ENCODE peak calls at places on chromosome 7, in six cellular contexts. W is IMR-90, R is H9, D is mesenchymal stem cell, O is H1, F is trophoblast cell. V is an unnamed sample.

GRCh38 chr7:146865696-146866095 is 749.1 kb downstream of the CNTNAP2 start:
- DNase-seq in O (no peak), R (no peak), W (no peak), F (no peak), D (no peak), V (no peak)

GRCh38 chr7:84195295-84196006 is 862 bp upstream of the SEMA3A start:
- DNase-seq in W (no peak), D (peak; percentile 52), R (no peak), O (no peak), F (no peak), V (no peak)

GRCh38 chr7:86733783-86734182 is 90.1 kb downstream of the GRM3 start:
- DNase-seq in D (peak; percentile 10), R (no peak), W (peak; percentile 0), F (peak; percentile 3), O (no peak), V (no peak)

GRCh38 chr7:84611391-84611790 is 416.8 kb upstream of the SEMA3A start:
- DNase-seq in O (no peak), D (no peak), F (no peak), W (no peak), R (no peak), V (no peak)

GRCh38 chr7:35551682-35552081 is 143.3 kb downstream of the HERPUD2 start:
- DNase-seq in F (no peak), R (peak; percentile 41), D (no peak), O (no peak), W (no peak), V (no peak)

GRCh38 chr7:43208189-43208588 is 95.7 kb downstream of the HECW1 start:
- DNase-seq in D (no peak), W (no peak), R (no peak), F (no peak), O (no peak), V (no peak)

GRCh38 chr7:2510909-2511768 is 8.4 kb upstream of the LFNG start:
- DNase-seq in W (no peak), R (no peak), F (no peak), D (no peak), O (no peak), V (no peak)

GRCh38 chr7:45869426-45869825 is 3.5 kb downstream of the CCDC201 start:
- DNase-seq in F (peak; percentile 71), O (no peak), R (no peak), D (peak; percentile 59), W (peak; percentile 81), V (no peak)

GRCh38 chr7:55133630-55134392 is 115.0 kb downstream of the EGFR start:
- DNase-seq in O (no peak), F (peak; percentile 82), W (peak; percentile 99), D (peak; percentile 99), R (no peak), V (no peak)

GRCh38 chr7:122886357-122887081 is at the start of gene CADPS2:
- DNase-seq in R (peak; percentile 83), F (peak; percentile 76), D (peak; percentile 95), O (peak; percentile 59), W (peak; percentile 36), V (peak; percentile 83)

GRCh38 chr7:129110575-129111376 is 33.7 kb upstream of the TSPAN33 start:
- DNase-seq in R (peak; percentile 88), W (no peak), D (peak; percentile 42), O (no peak), F (no peak), V (no peak)

GRCh38 chr7:74612015-74612829 is 45.3 kb upstream of the GTF2I start:
- DNase-seq in D (no peak), W (no peak), R (no peak), F (peak; percentile 60), O (no peak), V (no peak)

GRCh38 chr7:131103997-131104396 is 223.7 kb upstream of the MKLN1 start:
- DNase-seq in W (peak; percentile 89), D (peak; percentile 77), O (no peak), F (peak; percentile 75), R (no peak), V (no peak)

GRCh38 chr7:77409739-77410545 is 6.2 kb downstream of the GSAP start:
- DNase-seq in W (peak; percentile 87), F (peak; percentile 47), D (peak; percentile 81), O (no peak), R (no peak), V (no peak)

GRCh38 chr7:93352881-93353280 is 120.7 kb downstream of the VPS50 start:
- DNase-seq in F (peak; percentile 99), D (no peak), W (no peak), O (no peak), R (no peak), V (no peak)

GRCh38 chr7:3722396-3722846 is 421.4 kb downstream of the SDK1 start:
- DNase-seq in O (peak; percentile 78), D (peak; percentile 51), R (peak; percentile 93), W (peak; percentile 2), F (peak; percentile 7), V (peak; percentile 45)

GRCh38 chr7:29243777-29244655 is 49.4 kb downstream of the CHN2 start:
- DNase-seq in O (peak; percentile 44), W (no peak), D (no peak), F (peak; percentile 93), R (peak; percentile 82), V (no peak)

GRCh38 chr7:81676813-81677212 is 93.0 kb downstream of the HGF start:
- DNase-seq in F (no peak), W (peak; percentile 53), O (no peak), R (no peak), D (peak; percentile 36), V (no peak)

GRCh38 chr7:33805630-33806233 is 99.6 kb upstream of the BMPER start:
- DNase-seq in F (no peak), O (no peak), D (peak; percentile 75), R (no peak), W (peak; percentile 64), V (no peak)

GRCh38 chr7:41732279-41733062 is 29.6 kb upstream of the INHBA start:
- DNase-seq in D (no peak), F (peak; percentile 29), O (no peak), W (peak; percentile 33), R (no peak), V (no peak)

GRCh38 chr7:107286751-107287621 is 118.2 kb downstream of the HBP1 start:
- DNase-seq in D (no peak), F (no peak), R (no peak), O (no peak), W (no peak), V (no peak)

GRCh38 chr7:114662002-114662677 is 247.5 kb downstream of the FOXP2 start:
- DNase-seq in O (no peak), F (no peak), R (no peak), D (no peak), W (no peak), V (no peak)

GRCh38 chr7:114656471-114656870 is 241.9 kb downstream of the FOXP2 start:
- DNase-seq in D (no peak), F (no peak), R (no peak), W (no peak), O (no peak), V (no peak)

GRCh38 chr7:114660007-114660406 is 245.4 kb downstream of the FOXP2 start:
- DNase-seq in W (no peak), F (no peak), D (peak; percentile 15), O (no peak), R (no peak), V (no peak)

GRCh38 chr7:114658188-114658587 is 243.6 kb downstream of the FOXP2 start:
- DNase-seq in D (no peak), O (no peak), F (no peak), W (no peak), R (no peak), V (no peak)

GRCh38 chr7:114659409-114659808 is 244.8 kb downstream of the FOXP2 start:
- DNase-seq in D (peak; percentile 3), W (no peak), O (no peak), R (no peak), F (no peak), V (no peak)
- H3K27ac ChIP-seq in D (no peak overlapping the region), W (no peak overlapping the region), O (no peak overlapping the region), R (no peak overlapping the region), F (no peak overlapping the region), V (no peak overlapping the region)

GRCh38 chr7:99825873-99826272 is 1.9 kb upstream of the CYP3A43 start:
- DNase-seq in D (no peak), R (no peak), W (no peak), O (no peak), F (no peak), V (no peak)

GRCh38 chr7:99827040-99827778 is 604 bp upstream of the CYP3A43 start:
- DNase-seq in O (no peak), F (no peak), W (no peak), D (no peak), R (no peak), V (no peak)

GRCh38 chr7:99824091-99824490 is 3.7 kb upstream of the CYP3A43 start:
- DNase-seq in R (no peak), F (no peak), O (no peak), W (no peak), D (no peak), V (no peak)

GRCh38 chr7:99822731-99823718 is 4.8 kb upstream of the CYP3A43 start:
- DNase-seq in F (no peak), R (no peak), D (no peak), W (no peak), O (no peak), V (no peak)

DNA sequence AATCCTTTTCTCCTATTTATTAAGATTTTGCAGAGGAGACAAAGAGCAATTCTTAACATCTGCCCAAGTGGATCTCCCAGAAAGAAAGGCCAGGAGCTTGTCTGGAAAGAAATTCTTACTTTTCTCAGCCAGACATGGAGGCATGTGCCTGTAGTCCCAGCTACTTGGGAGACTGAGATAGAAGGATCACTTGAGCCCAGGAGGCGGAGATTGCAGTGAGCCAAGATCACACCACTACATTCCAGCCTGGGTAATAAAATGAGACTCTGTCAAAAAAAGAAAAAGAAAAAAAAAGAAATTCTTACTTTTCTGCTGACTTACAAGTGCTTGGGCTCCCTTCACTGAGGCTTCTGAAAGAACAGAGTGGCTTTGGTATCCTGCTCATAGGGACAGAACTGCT is 2.4 kb upstream of the CYP3A43 start:
- DNase-seq in F (no peak), D (no peak), O (no peak), R (no peak), W (no peak), V (no peak)
- H3K27me3 ChIP-seq in F (no peaks in the 10 kb centered on the region), D (peaks cover 46% of the 10 kb centered on the region), O (no peaks in the 10 kb centered on the region), R (no peaks in the 10 kb centered on the region), W (peaks cover 5% of the 10 kb centered on the region), V (peaks cover 2% of the 10 kb centered on the region)

DNA sequence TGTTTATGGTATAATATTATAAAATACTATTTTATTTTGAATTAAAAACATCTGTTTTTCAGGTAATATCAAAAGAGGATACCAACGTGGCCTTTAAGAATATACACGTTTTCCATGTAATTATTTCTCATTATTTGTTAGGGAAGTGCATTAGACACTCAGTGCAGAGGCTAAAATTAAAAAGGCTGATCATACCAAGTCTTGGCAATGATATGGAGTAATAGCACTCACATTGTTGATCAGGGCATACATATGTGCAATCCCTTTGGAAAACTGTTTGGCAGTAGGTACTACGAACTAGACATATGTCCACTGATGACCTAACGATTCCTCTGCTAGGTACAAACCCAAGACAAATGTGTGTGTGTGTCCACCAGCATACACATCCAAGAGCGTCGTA is 20.7 kb upstream of the VIPR2 start:
- DNase-seq in D (no peak), F (no peak), R (no peak), W (no peak), O (no peak), V (no peak)
- H4K91ac ChIP-seq in D (no peak overlapping the region), F (no peak overlapping the region), R (no peak overlapping the region), W (no peak overlapping the region), O (no peak overlapping the region), V (no peak overlapping the region)

DNA sequence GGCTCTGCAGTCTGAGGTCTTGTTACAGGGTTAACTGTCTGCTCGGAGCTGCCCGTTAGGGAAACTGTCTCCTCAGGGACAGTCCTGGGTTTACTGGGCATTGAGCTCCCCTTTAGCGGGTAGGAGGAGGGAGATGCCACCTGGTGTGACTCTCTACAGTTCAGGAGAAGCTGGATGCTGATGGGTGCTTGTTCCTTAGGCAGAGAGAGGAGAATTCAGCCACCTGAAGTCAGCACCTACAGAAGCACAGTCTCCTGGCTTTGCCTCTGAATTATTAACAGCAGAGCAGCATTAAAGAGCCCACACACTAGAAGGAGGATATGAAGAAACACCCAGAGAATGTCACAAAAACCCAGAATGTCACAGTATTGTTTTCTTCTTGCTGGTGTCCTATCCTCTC is 656 bp downstream of the GIMAP4 start:
- DNase-seq in R (no peak), F (no peak), O (no peak), D (no peak), W (no peak), V (no peak)
- H3K27ac ChIP-seq in R (no peak overlapping the region), F (no peak overlapping the region), O (no peak overlapping the region), D (no peak overlapping the region), W (no peak overlapping the region), V (no peak overlapping the region)